ENCODE peak calls at places on chromosomes 13 and 19, in nine cellular contexts. X is BE2C; M is Panc1; U is activated CD8-positive, alpha-beta T cell treated with anti-CD3 and anti-CD28 coated beads for 36 hours; Q is ascending aorta; P is suprapubic skin; D is stimulated activated naive CD4-positive, alpha-beta T cell; T is bronchial epithelial cell; Z is activated CD4-positive, alpha-beta T cell treated with anti-CD3 and anti-CD28 coated beads for 4 hours. J is an unnamed sample.

GRCh38 chr19:12365094-12365371 is 450 bp downstream of the ZNF442 start:
- DNase-seq in T (no peak), U (peak), Q (peak), Z (no peak), M (no peak), P (no peak), D (no peak), X (peak), J (peak)

GRCh38 chr19:41912899-41913475 is 15.3 kb downstream of the ERFL start:
- DNase-seq in U (no peak), X (no peak), D (peak), P (no peak), M (no peak), Q (no peak), Z (no peak), T (no peak), J (no peak)

GRCh38 chr19:615619-616018 is 17.7 kb downstream of the POLRMT start:
- DNase-seq in P (no peak), D (no peak), X (no peak), M (no peak), Z (no peak), U (no peak), T (peak), Q (no peak), J (no peak)

GRCh38 chr19:55504981-55505380 is 16.7 kb downstream of the SSC5D start:
- DNase-seq in M (no peak), Q (no peak), X (no peak), P (no peak), D (no peak), T (no peak), U (no peak), Z (no peak), J (no peak)

GRCh38 chr19:44617481-44617880 is 4.1 kb downstream of the IGSF23 start:
- DNase-seq in D (no peak), U (no peak), M (no peak), P (no peak), X (no peak), Z (no peak), Q (no peak), T (no peak), J (no peak)

GRCh38 chr19:19459707-19460251 is 54.3 kb downstream of the GATAD2A start:
- DNase-seq in P (no peak), Q (peak), D (peak), U (peak), M (peak), T (peak), Z (peak), X (peak), J (peak)

GRCh38 chr19:55206664-55207500 is 2.4 kb downstream of the PTPRH start:
- DNase-seq in Q (peak), Z (peak), U (peak), X (peak), P (no peak), T (peak), D (no peak), M (peak), J (peak)

GRCh38 chr19:2942928-2943640 is 1.7 kb downstream of the ZNF77 start:
- DNase-seq in Q (no peak), Z (no peak), P (no peak), X (no peak), T (no peak), M (no peak), D (no peak), U (no peak), J (no peak)

GRCh38 chr19:41377977-41378707 is 1.8 kb downstream of the TMEM91 start:
- DNase-seq in P (no peak), X (peak), U (peak), Q (no peak), Z (no peak), D (no peak), M (no peak), T (no peak), J (no peak)

GRCh38 chr13:114008964-114009589 is 35.2 kb upstream of the C13orf46 start:
- DNase-seq in M (no peak), U (no peak), P (peak), Q (peak), T (no peak), X (no peak), D (no peak), Z (no peak), J (peak)

GRCh38 chr13:35881360-35881759 is 249.8 kb downstream of the DCLK1 start:
- DNase-seq in Z (no peak), Q (no peak), D (no peak), P (no peak), M (no peak), U (no peak), X (no peak), T (no peak), J (no peak)

GRCh38 chr13:62779146-62779545 is 1363.5 kb upstream of the PCDH20 start:
- DNase-seq in X (no peak), Q (no peak), D (no peak), P (no peak), T (no peak), U (no peak), M (no peak), Z (no peak), J (no peak)

GRCh38 chr19:5642204-5642603 is 19.3 kb downstream of the SAFB start:
- DNase-seq in M (no peak), T (no peak), X (no peak), P (no peak), Z (no peak), D (no peak), U (no peak), Q (no peak), J (no peak)

GRCh38 chr19:40689339-40690049 is 957 bp downstream of the NUMBL start:
- DNase-seq in M (no peak), D (no peak), P (no peak), Z (no peak), Q (no peak), T (peak), X (peak), U (peak), J (peak)

GRCh38 chr13:42971670-42972355 is 20.2 kb downstream of the EPSTI1 start:
- DNase-seq in P (no peak), X (no peak), Z (no peak), M (no peak), Q (no peak), D (no peak), U (no peak), T (no peak), J (no peak)

GRCh38 chr13:53368948-53369347 is 340.3 kb downstream of the OLFM4 start:
- DNase-seq in U (no peak), D (no peak), X (no peak), T (no peak), M (no peak), Q (no peak), P (no peak), Z (no peak), J (no peak)

GRCh38 chr13:110116072-110116487 is 190.9 kb downstream of the COL4A1 start:
- DNase-seq in M (no peak), T (peak), D (peak), P (no peak), U (peak), X (peak), Q (no peak), Z (peak), J (peak)

GRCh38 chr19:17775991-17776803 is 18.7 kb upstream of the B3GNT3 start:
- DNase-seq in M (no peak), Q (no peak), Z (no peak), P (no peak), D (no peak), X (no peak), U (peak), T (no peak), J (no peak)

GRCh38 chr13:36293497-36293896 is 4.1 kb downstream of the CCDC169 start:
- DNase-seq in D (no peak), U (no peak), T (no peak), Q (no peak), X (no peak), Z (no peak), M (no peak), P (no peak), J (no peak)

GRCh38 chr13:50526771-50527567 is 316.5 kb downstream of the DLEU7 start:
- DNase-seq in U (peak), P (no peak), Z (no peak), X (peak), D (no peak), T (no peak), M (no peak), Q (no peak), J (no peak)

GRCh38 chr13:106446011-106446410 is 89.5 kb downstream of the EFNB2 start:
- DNase-seq in M (no peak), P (no peak), T (peak), D (no peak), X (no peak), Q (no peak), Z (no peak), U (no peak), J (no peak)